ENCODE peak calls at places on chromosomes 7 and 10, in four cellular contexts. T, H, L and V are unnamed samples.
A peak's percentile ranks its signal among the peaks of the same experiment; 100 is the strongest.

GRCh38 chr10:26555719-26556368 is 117.7 kb downstream of the APBB1IP start:
- DNase-seq in H (no peak), L (no peak), T (peak; percentile 24), V (no peak)

GRCh38 chr10:68223535-68224165 is 8.3 kb downstream of the ATOH7 start:
- DNase-seq in H (peak; percentile 16), T (peak; percentile 23), L (peak; percentile 58), V (no peak)

GRCh38 chr7:38383281-38383680 is 109.8 kb upstream of the TARP start:
- DNase-seq in H (no peak), L (no peak), T (no peak), V (no peak)

GRCh38 chr7:70000747-70001348 is 402.6 kb downstream of the AUTS2 start:
- DNase-seq in H (no peak), L (no peak), T (no peak), V (no peak)

GRCh38 chr10:79310217-79310865 is 36.9 kb upstream of the PPIF start:
- DNase-seq in L (no peak), H (no peak), T (no peak), V (no peak)

GRCh38 chr10:78182841-78183240 is 149.2 kb downstream of the RPS24 start:
- DNase-seq in T (no peak), H (no peak), L (no peak), V (no peak)

GRCh38 chr10:11234857-11235640 is 217.4 kb downstream of the CELF2 start:
- DNase-seq in L (no peak), T (no peak), H (no peak), V (no peak)

GRCh38 chr7:19209297-19209696 is 64.1 kb upstream of the FERD3L start:
- DNase-seq in T (no peak), L (no peak), H (no peak), V (no peak)

GRCh38 chr10:1708746-1709145 is 28.6 kb downstream of the ADARB2 start:
- DNase-seq in T (no peak), L (no peak), H (no peak), V (no peak)

GRCh38 chr7:38105874-38106483 is 72.1 kb upstream of the STARD3NL start:
- DNase-seq in H (peak; percentile 51), L (no peak), T (peak; percentile 35), V (no peak)

GRCh38 chr10:87660484-87661133 is 931 bp downstream of the PAPSS2 start:
- DNase-seq in L (no peak), H (peak; percentile 63), T (no peak), V (no peak)

GRCh38 chr10:95508730-95509129 is 52.4 kb downstream of the SORBS1 start:
- DNase-seq in L (no peak), H (no peak), T (peak; percentile 28), V (no peak)

GRCh38 chr7:2720024-2720423 is 32.0 kb downstream of the AMZ1 start:
- DNase-seq in H (no peak), T (no peak), L (no peak), V (no peak)

GRCh38 chr7:103695496-103695895 is 249.5 kb upstream of the SLC26A5 start:
- DNase-seq in H (no peak), T (no peak), L (no peak), V (no peak)

GRCh38 chr10:53223846-53224245 is 451.3 kb upstream of the MBL2 start:
- DNase-seq in H (no peak), L (no peak), T (no peak), V (no peak)

GRCh38 chr10:23869996-23870395 is 338.9 kb upstream of the KIAA1217 start:
- DNase-seq in H (no peak), L (no peak), T (no peak), V (no peak)

GRCh38 chr7:42244828-42245227 is 7.8 kb upstream of the GLI3 start:
- DNase-seq in H (no peak), T (no peak), L (no peak), V (no peak)

GRCh38 chr10:72092171-72092924 is 4.0 kb upstream of the SPOCK2 start:
- DNase-seq in L (no peak), H (no peak), T (peak; percentile 16), V (no peak)

GRCh38 chr7:18420758-18421157 is 74.8 kb upstream of the HDAC9 start:
- DNase-seq in H (no peak), L (no peak), T (no peak), V (no peak)

GRCh38 chr7:131538071-131538790 is 18.2 kb downstream of the PODXL start:
- DNase-seq in T (no peak), L (no peak), H (no peak), V (no peak)

GRCh38 chr7:25854608-25855497 is 297.1 kb upstream of the NFE2L3 start:
- DNase-seq in H (peak; percentile 98), T (peak; percentile 66), L (no peak), V (no peak)

GRCh38 chr7:110774066-110774465 is 316.9 kb upstream of the LRRN3 start:
- DNase-seq in L (no peak), T (no peak), H (no peak), V (no peak)

GRCh38 chr7:35785250-35785649 is 15.6 kb upstream of the SEPTIN7 start:
- DNase-seq in H (no peak), L (no peak), T (no peak), V (no peak)

GRCh38 chr7:98372993-98373392 is 27.9 kb downstream of the BAIAP2L1 start:
- DNase-seq in T (no peak), H (no peak), L (no peak), V (no peak)

GRCh38 chr10:31650010-31650409 is 278.6 kb downstream of the ARHGAP12 start:
- DNase-seq in T (no peak), H (no peak), L (no peak), V (no peak)

GRCh38 chr7:150942591-150943452 is 35.3 kb downstream of the KCNH2 start:
- DNase-seq in T (no peak), H (no peak), L (no peak), V (no peak)

GRCh38 chr7:82141427-82141826 is 302.1 kb downstream of the CACNA2D1 start:
- DNase-seq in T (no peak), L (no peak), H (no peak), V (no peak)

GRCh38 chr10:4658777-4659176 is 167.2 kb upstream of the AKR1E2 start:
- DNase-seq in T (peak; percentile 15), L (no peak), H (no peak), V (no peak)

GRCh38 chr7:125253454-125254182 is 324.0 kb upstream of the POT1 start:
- DNase-seq in H (no peak), T (no peak), L (no peak), V (no peak)

GRCh38 chr7:68694656-68695055 is 903.6 kb upstream of the AUTS2 start:
- DNase-seq in H (no peak), L (no peak), T (no peak), V (no peak)

GRCh38 chr7:41699532-41699931 is 3.4 kb downstream of the INHBA start:
- DNase-seq in T (no peak), H (no peak), L (peak; percentile 55), V (no peak)

GRCh38 chr7:129536323-129536722 is 34.0 kb downstream of the SMKR1 start:
- DNase-seq in T (no peak), H (no peak), L (no peak), V (no peak)
- TF ChIP-seq CEBPB in T (no peak), H (no peak), L (no peak), V (no peak)

GRCh38 chr10:20405050-20405449 is 492.1 kb downstream of the NEBL start:
- DNase-seq in H (no peak), L (no peak), T (no peak), V (no peak)

GRCh38 chr10:20396168-20396567 is 500.9 kb downstream of the NEBL start:
- DNase-seq in H (no peak), T (no peak), L (no peak), V (no peak)

GRCh38 chr10:20399789-20400188 is 497.3 kb downstream of the NEBL start:
- DNase-seq in H (no peak), L (no peak), T (no peak), V (no peak)
- TF ChIP-seq TAF1 in H (no peak), L (no peak), T (no peak), V (no peak)

GRCh38 chr10:21993360-21994001 is 10.0 kb downstream of the DNAJC1 start:
- DNase-seq in L (no peak), H (no peak), T (no peak), V (no peak)
- TF ChIP-seq CEBPB in L (no peak), H (no peak), T (no peak), V (no peak)

GRCh38 chr7:140393756-140394306 is 4.5 kb downstream of the SLC37A3 start:
- DNase-seq in T (no peak), L (no peak), H (no peak), V (no peak)

GRCh38 chr7:140400381-140400780 is 2.1 kb upstream of the SLC37A3 start:
- DNase-seq in T (no peak), L (no peak), H (no peak), V (no peak)

GRCh38 chr7:140398821-140399220 is 491 bp upstream of the SLC37A3 start:
- DNase-seq in T (no peak), H (no peak), L (no peak), V (no peak)

GRCh38 chr7:140402178-140402835 is 1.6 kb upstream of the RAB19 start:
- DNase-seq in H (no peak), L (no peak), T (no peak), V (no peak)

GRCh38 chr7:140397784-140398750 is at the start of gene SLC37A3:
- DNase-seq in T (peak; percentile 67), H (peak; percentile 97), L (peak; percentile 97), V (peak; percentile 28)
- TF ChIP-seq TAF1 in T (peak; percentile 66), H (peak; percentile 82), L (peak; percentile 75), V (no peak)

GRCh38 chr7:127865466-127865865 is 165.8 kb downstream of the LRRC4 start:
- DNase-seq in H (no peak), L (no peak), T (peak; percentile 20), V (no peak)
- TF ChIP-seq CEBPB in H (peak; percentile 11), L (no peak), T (no peak), V (no peak)

GRCh38 chr7:128056901-128057300 is 25.7 kb upstream of the LRRC4 start:
- DNase-seq in T (no peak), H (no peak), L (no peak), V (no peak)

GRCh38 chr7:128055668-128056067 is 24.4 kb upstream of the LRRC4 start:
- DNase-seq in H (no peak), T (no peak), L (no peak), V (no peak)

GRCh38 chr7:128053991-128054390 is 22.8 kb upstream of the LRRC4 start:
- DNase-seq in H (no peak), L (no peak), T (no peak), V (no peak)

GRCh38 chr7:128052404-128052803 is 21.2 kb upstream of the LRRC4 start:
- DNase-seq in T (no peak), H (no peak), L (no peak), V (no peak)

GRCh38 chr7:128053023-128053422 is 21.8 kb upstream of the LRRC4 start:
- DNase-seq in T (no peak), H (peak; percentile 49), L (no peak), V (no peak)
- TF ChIP-seq TAF1 in T (no peak), H (no peak), L (no peak), V (no peak)